ENCODE peak calls at places on chromosome 15, in six cellular contexts. N, Q, D, B, K and G are unnamed samples.

GRCh38 chr15:50145451-50145872 is 26.4 kb upstream of the ATP8B4 start:
- DNase-seq in N (peak; percentile 65), D (peak; percentile 7), B (no peak), K (no peak), Q (no peak), G (peak; percentile 78)

GRCh38 chr15:78263907-78264303 is 457 bp upstream of the DNAJA4 start:
- DNase-seq in K (peak; percentile 35), B (no peak), Q (no peak), N (no peak), D (no peak), G (no peak)

GRCh38 chr15:87033056-87033455 is 953.4 kb downstream of the AGBL1 start:
- DNase-seq in K (no peak), N (peak; percentile 1), B (no peak), D (no peak), Q (no peak), G (no peak)

GRCh38 chr15:68407141-68407885 is 24.6 kb downstream of the ITGA11 start:
- DNase-seq in Q (peak; percentile 61), B (no peak), K (peak; percentile 24), D (no peak), N (no peak), G (no peak)

GRCh38 chr15:74867562-74868458 is 5.4 kb downstream of the SCAMP2 start:
- DNase-seq in Q (no peak), K (peak; percentile 52), N (no peak), D (no peak), B (no peak), G (no peak)

GRCh38 chr15:70412717-70413266 is 315.1 kb upstream of the TLE3 start:
- DNase-seq in D (no peak), K (no peak), B (no peak), Q (no peak), N (no peak), G (no peak)

GRCh38 chr15:58167095-58167591 is 29.0 kb downstream of the AQP9 start:
- DNase-seq in K (no peak), N (no peak), D (no peak), B (no peak), Q (no peak), G (no peak)

GRCh38 chr15:69838338-69838737 is 259.4 kb downstream of the TLE3 start:
- DNase-seq in N (no peak), K (no peak), D (no peak), Q (no peak), B (no peak), G (no peak)

GRCh38 chr15:39358441-39359041 is 222.3 kb upstream of the THBS1 start:
- DNase-seq in K (peak; percentile 45), D (no peak), Q (peak; percentile 37), N (peak; percentile 32), B (peak; percentile 42), G (no peak)

GRCh38 chr15:40333922-40334492 is 6.7 kb downstream of the CCDC9B start:
- DNase-seq in B (peak; percentile 80), Q (peak; percentile 71), N (peak; percentile 84), K (no peak), D (no peak), G (no peak)

GRCh38 chr15:86660012-86660411 is 580.3 kb downstream of the AGBL1 start:
- DNase-seq in B (no peak), N (no peak), Q (no peak), D (no peak), K (no peak), G (no peak)

GRCh38 chr15:76185716-76186115 is 125.6 kb downstream of the ETFA start:
- DNase-seq in K (peak; percentile 49), Q (no peak), B (no peak), N (peak; percentile 68), D (peak; percentile 54), G (peak; percentile 33)

GRCh38 chr15:85527907-85528306 is 147.5 kb downstream of the AKAP13 start:
- DNase-seq in B (no peak), N (peak; percentile 82), Q (no peak), D (no peak), K (no peak), G (no peak)

GRCh38 chr15:36605626-36606263 is 26.3 kb downstream of the CDIN1 start:
- DNase-seq in D (no peak), K (no peak), N (no peak), Q (no peak), B (peak; percentile 46), G (no peak)

GRCh38 chr15:92599394-92599970 is 56.1 kb downstream of the FAM174B start:
- DNase-seq in Q (no peak), D (no peak), B (no peak), K (no peak), N (peak; percentile 91), G (no peak)

GRCh38 chr15:64162478-64162868 is 349 bp downstream of the PPIB start:
- DNase-seq in D (no peak), N (no peak), Q (no peak), K (no peak), B (no peak), G (peak; percentile 21)

GRCh38 chr15:64163662-64164362 is 990 bp upstream of the PPIB start:
- DNase-seq in K (peak; percentile 43), Q (peak; percentile 76), N (no peak), B (no peak), D (no peak), G (no peak)

GRCh38 chr15:64164436-64164835 is 1.6 kb upstream of the PPIB start:
- DNase-seq in N (no peak), D (no peak), B (no peak), K (no peak), Q (no peak), G (no peak)

GRCh38 chr15:64161688-64162477 is 939 bp downstream of the PPIB start:
- DNase-seq in D (no peak), N (no peak), K (no peak), B (no peak), Q (no peak), G (no peak)

DNA sequence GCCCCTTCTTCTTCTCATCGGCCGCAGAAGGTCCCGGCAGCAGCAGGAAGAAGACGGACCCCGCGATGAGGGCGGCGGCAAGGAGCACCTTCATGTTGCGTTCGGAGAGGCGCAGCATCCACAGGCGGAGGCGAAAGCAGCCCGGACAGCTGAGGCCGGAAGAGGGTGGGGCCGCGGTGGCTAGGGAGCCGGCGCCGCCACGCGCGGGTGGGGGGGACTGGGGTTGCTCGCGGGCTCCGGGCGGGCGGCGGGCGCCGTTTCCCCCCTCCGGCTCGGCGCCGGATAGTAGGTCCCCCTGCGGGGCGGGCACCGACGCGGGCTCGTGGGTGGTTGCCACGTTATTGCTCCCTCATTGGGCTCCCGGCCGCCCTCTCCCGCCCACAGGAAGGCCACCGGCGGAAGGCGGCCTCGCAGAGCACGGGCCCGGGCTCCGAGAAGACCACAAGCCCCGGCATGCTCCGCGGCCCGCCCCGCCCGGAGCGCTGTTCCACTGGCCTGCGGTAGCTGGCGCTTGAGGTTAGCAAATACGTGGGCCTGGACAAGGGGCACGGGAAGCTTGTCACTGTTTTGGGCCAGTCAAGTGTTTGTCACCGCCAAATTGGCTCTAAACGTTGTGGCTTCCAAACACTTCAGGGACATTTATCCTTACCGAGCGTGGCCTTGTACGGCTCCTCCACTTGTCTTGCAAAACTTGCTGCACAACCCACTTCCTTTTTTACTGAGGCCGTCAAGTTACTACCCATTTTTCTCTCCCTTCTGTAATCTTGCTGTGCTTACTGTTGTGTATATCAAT is at the start of gene PPIB:
- DNase-seq in B (peak; percentile 99), N (peak; percentile 95), D (peak; percentile 93), Q (peak; percentile 98), K (peak; percentile 99), G (peak; percentile 92)
- H3K4me3 ChIP-seq in B (peak within 1 kb of the TSS; percentile 73), N (peak within 1 kb of the TSS; percentile 99), D (peak within 1 kb of the TSS; percentile 88), Q (peak within 1 kb of the TSS; percentile 53), K (peak within 1 kb of the TSS; percentile 67), G (peak within 1 kb of the TSS; percentile 70)

GRCh38 chr15:55499158-55499557 is 8.9 kb downstream of the DNAAF4 start:
- DNase-seq in B (no peak), N (no peak), D (no peak), K (no peak), Q (no peak), G (no peak)
- H3K4me3 ChIP-seq in B (no peak overlapping the region), N (no peak overlapping the region), D (no peak overlapping the region), K (no peak overlapping the region), Q (no peak overlapping the region), G (no peak overlapping the region)

DNA sequence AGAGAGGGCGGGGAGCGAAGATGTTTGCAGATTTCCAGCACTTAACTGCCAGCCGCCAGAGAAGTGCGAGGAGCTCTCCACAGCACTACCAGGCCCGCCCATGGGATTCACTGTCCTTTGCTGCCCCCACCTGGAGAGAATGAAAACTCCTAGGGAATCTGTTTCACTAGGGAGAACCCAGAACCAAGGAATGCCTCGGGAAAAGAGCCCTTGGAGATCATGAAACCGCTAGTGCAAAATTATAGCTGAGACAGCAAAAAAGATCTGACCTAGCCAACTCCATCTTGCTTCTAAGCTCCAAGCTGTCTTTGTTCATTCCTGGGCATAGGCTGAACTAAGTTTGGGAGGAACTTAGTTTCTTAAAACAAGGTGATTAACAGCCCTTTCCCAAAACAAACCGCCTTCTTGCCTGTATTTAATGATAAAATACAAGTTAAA is 82.6 kb upstream of the GCNT3 start:
- DNase-seq in K (peak; percentile 87), D (peak; percentile 75), B (peak; percentile 69), N (peak; percentile 87), Q (peak; percentile 85), G (peak; percentile 86)
- H3K4me3 ChIP-seq in K (no peak overlapping the region), D (no peak overlapping the region), B (no peak overlapping the region), N (no peak overlapping the region), Q (no peak overlapping the region), G (no peak overlapping the region)

GRCh38 chr15:98952381-98952803 is 55.2 kb downstream of the PGPEP1L start:
- DNase-seq in K (peak; percentile 59), B (no peak), D (no peak), N (no peak), Q (no peak), G (no peak)

GRCh38 chr15:98953950-98954349 is 53.6 kb downstream of the PGPEP1L start:
- DNase-seq in K (no peak), D (no peak), B (peak; percentile 32), Q (no peak), N (no peak), G (no peak)

GRCh38 chr15:98951493-98952320 is 55.9 kb downstream of the PGPEP1L start:
- DNase-seq in B (no peak), Q (peak; percentile 81), D (no peak), N (no peak), K (peak; percentile 38), G (no peak)

GRCh38 chr15:98954411-98954810 is 53.2 kb downstream of the PGPEP1L start:
- DNase-seq in K (no peak), N (peak; percentile 57), D (no peak), B (peak; percentile 91), Q (peak; percentile 95), G (no peak)

DNA sequence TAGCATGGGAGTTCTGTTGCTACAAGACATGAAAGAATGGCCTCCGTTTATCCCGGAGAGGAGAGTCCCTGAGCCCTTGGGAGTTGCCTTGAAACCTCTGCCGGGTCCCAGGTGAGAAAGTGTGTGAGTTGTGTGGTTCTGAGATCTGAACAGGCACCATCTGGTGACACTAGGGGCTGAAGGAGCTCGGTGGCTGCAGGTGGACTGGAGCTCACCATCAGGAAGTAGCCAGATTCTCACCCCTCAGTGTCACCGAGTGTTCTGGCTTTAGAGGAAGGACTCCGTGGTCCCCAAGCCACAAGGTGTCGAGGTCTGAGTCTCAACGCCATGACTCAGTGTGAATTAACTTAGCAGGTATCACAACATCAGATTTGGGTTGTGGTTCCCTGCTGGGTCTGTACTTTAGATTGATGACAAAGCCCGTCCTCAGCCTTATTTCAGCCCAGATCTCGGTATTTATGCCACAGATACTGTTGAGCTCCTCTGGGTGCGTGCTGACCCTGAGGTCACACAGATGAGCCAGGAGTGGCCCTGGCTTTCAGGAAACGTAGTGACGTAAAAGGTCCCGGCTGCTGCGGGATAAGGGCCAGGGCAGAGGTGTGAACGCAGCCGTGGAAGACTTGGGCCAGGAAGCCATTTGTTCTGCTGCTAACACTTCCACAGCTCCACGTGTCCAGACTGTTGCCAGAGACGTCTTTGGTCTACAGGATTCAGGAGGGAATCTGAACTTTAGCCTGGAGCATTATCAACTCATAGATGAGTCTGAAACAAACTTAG is 54.4 kb downstream of the PGPEP1L start:
- DNase-seq in B (peak; percentile 62), D (no peak), N (no peak), K (no peak), Q (no peak), G (no peak)
- H3K4me3 ChIP-seq in B (no peak overlapping the region), D (no peak overlapping the region), N (no peak overlapping the region), K (no peak overlapping the region), Q (no peak overlapping the region), G (no peak overlapping the region)